ENCODE peak calls at places on chromosomes 12 and 14, in eight cellular contexts. J is IMR-90, P is right lobe of liver, V is endothelial cell, G is GM23338, A is bronchial epithelial cell, M is heart left ventricle, K is glutamatergic neuron. L is an unnamed sample.

GRCh38 chr12:132803883-132804282 is 24.8 kb downstream of the GOLGA3 start:
- DNase-seq in G (no peak), K (no peak), P (no peak), J (no peak), A (no peak), V (no peak), M (peak; percentile 40), L (no peak)

GRCh38 chr12:50099302-50100008 is 4.4 kb upstream of the GPD1 start:
- DNase-seq in M (no peak), J (peak; percentile 42), K (no peak), A (peak; percentile 48), V (no peak), P (no peak), G (no peak), L (no peak)

GRCh38 chr12:53675701-53676607 is at the start of gene ATP5MC2:
- DNase-seq in K (peak; percentile 97), M (peak; percentile 97), J (peak; percentile 99), A (peak; percentile 98), G (peak; percentile 98), V (peak; percentile 97), P (peak; percentile 96), L (peak; percentile 98)

GRCh38 chr14:81298911-81299310 is 78.2 kb upstream of the GTF2A1 start:
- DNase-seq in P (no peak), M (no peak), G (no peak), V (no peak), K (no peak), J (no peak), A (no peak), L (no peak)

GRCh38 chr12:113462117-113462774 is 9.4 kb downstream of the LHX5 start:
- DNase-seq in A (peak; percentile 49), M (peak; percentile 75), G (peak; percentile 85), J (peak; percentile 68), K (peak; percentile 93), V (peak; percentile 91), P (peak; percentile 77), L (peak; percentile 67)

GRCh38 chr14:75279153-75279738 is 618 bp downstream of the FOS start:
- DNase-seq in G (peak; percentile 46), K (peak; percentile 66), P (peak; percentile 75), J (peak; percentile 83), A (no peak), M (peak; percentile 87), V (no peak), L (no peak)

GRCh38 chr12:14618990-14619389 is 51.3 kb upstream of the PLBD1 start:
- DNase-seq in V (no peak), P (no peak), J (peak; percentile 16), G (peak; percentile 51), A (peak; percentile 45), K (no peak), M (no peak), L (no peak)

GRCh38 chr12:130041983-130042812 is 120.1 kb upstream of the FZD10 start:
- DNase-seq in J (no peak), A (no peak), G (peak; percentile 68), V (no peak), P (peak; percentile 72), M (peak; percentile 29), K (peak; percentile 87), L (no peak)

GRCh38 chr14:49926803-49927202 is 33.9 kb downstream of the ARF6 start:
- DNase-seq in A (peak; percentile 61), J (no peak), V (no peak), G (no peak), M (no peak), K (no peak), P (no peak), L (no peak)

GRCh38 chr12:128783129-128783574 is 40.6 kb downstream of the SLC15A4 start:
- DNase-seq in K (no peak), J (peak; percentile 41), G (no peak), P (no peak), V (no peak), A (no peak), M (no peak), L (peak; percentile 65)

GRCh38 chr14:75200451-75200850 is 24.0 kb upstream of the TMED10 start:
- DNase-seq in K (no peak), A (peak; percentile 93), M (no peak), P (no peak), V (no peak), J (no peak), G (no peak), L (no peak)

GRCh38 chr14:55889124-55889523 is 229.1 kb upstream of the PELI2 start:
- DNase-seq in G (no peak), M (no peak), P (no peak), A (peak; percentile 93), V (no peak), K (no peak), J (no peak), L (no peak)

GRCh38 chr12:95739561-95740313 is 50.8 kb downstream of the NTN4 start:
- DNase-seq in V (no peak), M (peak; percentile 61), A (no peak), K (no peak), P (no peak), G (no peak), J (no peak), L (no peak)

GRCh38 chr12:27331299-27331926 is 1.2 kb upstream of the BMAL2 start:
- DNase-seq in P (no peak), J (peak; percentile 98), A (peak; percentile 100), V (no peak), G (no peak), K (no peak), M (no peak), L (peak; percentile 46)

GRCh38 chr12:29519585-29520182 is 22.2 kb upstream of the OVCH1 start:
- DNase-seq in P (no peak), K (no peak), G (peak; percentile 49), J (peak; percentile 68), V (peak; percentile 40), M (no peak), A (peak; percentile 52), L (no peak)

GRCh38 chr12:110245278-110245868 is 35.7 kb upstream of the ATP2A2 start:
- DNase-seq in A (no peak), P (peak; percentile 84), M (no peak), K (peak; percentile 35), V (peak; percentile 14), G (peak; percentile 73), J (no peak), L (no peak)
- TF ChIP-seq CTCF in A (peak; percentile 43), P (peak; percentile 53), M (peak; percentile 24), K (peak; percentile 20), V (no peak), G (peak; percentile 62), J (peak; percentile 26), L (peak; percentile 75)

GRCh38 chr14:52089208-52089607 is 20.3 kb upstream of the NID2 start:
- DNase-seq in G (no peak), V (no peak), A (no peak), M (peak; percentile 46), J (no peak), P (no peak), K (no peak), L (no peak)

GRCh38 chr14:52094871-52095270 is 26.0 kb upstream of the NID2 start:
- DNase-seq in V (no peak), A (no peak), M (no peak), G (no peak), P (no peak), K (no peak), J (no peak), L (no peak)

GRCh38 chr14:52095793-52096192 is 26.9 kb upstream of the NID2 start:
- DNase-seq in K (no peak), V (no peak), J (no peak), G (no peak), M (no peak), A (no peak), P (no peak), L (no peak)

GRCh38 chr14:52090936-52091335 is 22.1 kb upstream of the NID2 start:
- DNase-seq in M (no peak), P (no peak), J (no peak), A (no peak), V (no peak), G (no peak), K (no peak), L (no peak)

GRCh38 chr14:52091913-52092312 is 23.1 kb upstream of the NID2 start:
- DNase-seq in A (no peak), K (no peak), V (no peak), M (no peak), G (no peak), P (no peak), J (no peak), L (no peak)
- TF ChIP-seq CTCF in A (no peak), K (no peak), V (no peak), M (no peak), G (no peak), P (no peak), J (no peak), L (no peak)

GRCh38 chr12:94498073-94498472 is 38.4 kb upstream of the CEP83 start:
- DNase-seq in V (no peak), A (no peak), K (no peak), M (no peak), J (no peak), P (no peak), G (peak; percentile 64), L (no peak)

GRCh38 chr12:94498698-94499097 is 39.0 kb upstream of the CEP83 start:
- DNase-seq in G (no peak), P (no peak), V (no peak), A (no peak), M (no peak), J (no peak), K (no peak), L (no peak)

GRCh38 chr12:94495458-94496137 is 35.9 kb upstream of the CEP83 start:
- DNase-seq in K (no peak), J (no peak), A (no peak), V (no peak), G (no peak), P (no peak), M (no peak), L (no peak)

GRCh38 chr12:94504386-94504785 is 44.7 kb upstream of the CEP83 start:
- DNase-seq in V (no peak), K (no peak), A (no peak), G (no peak), M (no peak), J (no peak), P (no peak), L (no peak)

GRCh38 chr12:94500831-94501567 is 41.3 kb upstream of the CEP83 start:
- DNase-seq in K (no peak), P (peak; percentile 22), G (no peak), V (no peak), M (no peak), J (no peak), A (no peak), L (no peak)
- TF ChIP-seq CTCF in K (no peak), P (no peak), G (no peak), V (no peak), M (no peak), J (no peak), A (no peak), L (no peak)

GRCh38 chr12:86379337-86379736 is 123.1 kb upstream of the MGAT4C start:
- DNase-seq in P (no peak), J (no peak), A (no peak), V (no peak), K (no peak), M (no peak), G (no peak), L (no peak)

GRCh38 chr12:86373813-86374212 is 117.6 kb upstream of the MGAT4C start:
- DNase-seq in V (no peak), P (no peak), J (no peak), A (no peak), M (no peak), G (no peak), K (no peak), L (no peak)

DNA sequence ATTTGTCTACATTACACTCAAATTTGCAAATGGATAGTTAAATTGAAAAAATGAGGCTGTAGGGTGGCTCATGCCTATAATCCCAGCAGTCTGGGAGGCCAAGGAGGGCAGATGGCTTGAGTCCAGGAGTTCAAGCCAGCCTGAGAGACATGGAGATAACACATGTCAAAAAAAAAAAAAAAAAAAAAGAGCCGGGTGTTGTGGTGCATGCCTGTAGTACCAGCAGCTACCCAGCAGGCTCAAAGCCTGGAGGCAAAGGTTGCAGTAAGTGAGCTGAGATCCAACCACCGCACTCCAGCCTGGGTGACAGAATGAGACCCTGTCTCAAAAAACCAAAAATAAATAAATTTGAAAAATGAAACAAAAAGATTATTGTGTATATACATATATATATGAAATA is 119.9 kb upstream of the MGAT4C start:
- DNase-seq in V (no peak), M (peak; percentile 29), J (no peak), G (peak; percentile 64), P (no peak), K (peak; percentile 39), A (peak; percentile 1), L (no peak)
- TF ChIP-seq CTCF in V (peak; percentile 48), M (no peak), J (no peak), G (peak; percentile 38), P (no peak), K (peak; percentile 65), A (peak; percentile 10), L (no peak)